ENCODE peak calls at places on chromosomes 2 and 18, in six cellular contexts. Z is ovary; Y is CD8-positive, alpha-beta memory T cell; B is cardiac muscle cell; W is tibial artery; M is prostate gland. K is an unnamed sample.

GRCh38 chr2:62577994-62578836 is 72.2 kb upstream of the TMEM17 start:
- DNase-seq in Z (no peak), Y (no peak), B (no peak), W (no peak), M (no peak), K (no peak)

GRCh38 chr2:234631896-234632514 is 135.1 kb upstream of the ARL4C start:
- DNase-seq in Z (no peak), Y (no peak), B (no peak), W (no peak), M (no peak), K (peak; percentile 50)

GRCh38 chr18:58536534-58537271 is 92.2 kb downstream of the ALPK2 start:
- DNase-seq in Z (no peak), Y (no peak), B (no peak), W (no peak), M (no peak), K (no peak)

GRCh38 chr2:238378230-238379095 is 48.3 kb upstream of the ASB1 start:
- DNase-seq in Z (no peak), Y (no peak), B (no peak), W (no peak), M (no peak), K (no peak)

GRCh38 chr18:37499008-37499407 is 66.6 kb downstream of the CELF4 start:
- DNase-seq in Z (no peak), Y (no peak), B (no peak), W (no peak), M (no peak), K (peak; percentile 38)

GRCh38 chr18:74683573-74683972 is 85.9 kb downstream of the ZNF407 start:
- DNase-seq in Z (no peak), Y (no peak), B (no peak), W (no peak), M (no peak), K (no peak)

GRCh38 chr2:3535794-3536681 is 16.7 kb upstream of the ADI1 start:
- DNase-seq in Z (peak; percentile 80), Y (no peak), B (no peak), W (peak; percentile 71), M (no peak), K (no peak)

GRCh38 chr2:28821295-28821958 is 10.8 kb downstream of the SPDYA start:
- DNase-seq in Z (no peak), Y (peak; percentile 64), B (peak; percentile 56), W (no peak), M (peak; percentile 53), K (peak; percentile 63)

GRCh38 chr2:136358576-136358975 is 240.6 kb upstream of the CXCR4 start:
- DNase-seq in Z (no peak), Y (no peak), B (no peak), W (no peak), M (no peak), K (no peak)

GRCh38 chr2:190986221-190986953 is 27.6 kb downstream of the STAT1 start:
- DNase-seq in Z (no peak), Y (no peak), B (no peak), W (no peak), M (no peak), K (no peak)

GRCh38 chr18:56469582-56469981 is 168.8 kb downstream of the TXNL1 start:
- DNase-seq in Z (no peak), Y (no peak), B (no peak), W (no peak), M (no peak), K (no peak)

GRCh38 chr2:149701241-149701640 is 113.7 kb upstream of the MMADHC start:
- DNase-seq in Z (no peak), Y (no peak), B (no peak), W (no peak), M (no peak), K (no peak)

GRCh38 chr2:133825778-133826177 is 257.5 kb upstream of the NCKAP5 start:
- DNase-seq in Z (no peak), Y (no peak), B (no peak), W (no peak), M (no peak), K (no peak)

GRCh38 chr18:75931079-75931478 is 503.6 kb upstream of the SMIM21 start:
- DNase-seq in Z (no peak), Y (no peak), B (no peak), W (no peak), M (no peak), K (no peak)

GRCh38 chr2:56357655-56358295 is 174.0 kb downstream of the CCDC85A start:
- DNase-seq in Z (no peak), Y (no peak), B (no peak), W (no peak), M (no peak), K (no peak)

GRCh38 chr2:110858993-110859770 is 126.8 kb downstream of the ACOXL start:
- DNase-seq in Z (no peak), Y (no peak), B (no peak), W (no peak), M (no peak), K (peak; percentile 35)

GRCh38 chr2:76984359-76984758 is 537.8 kb downstream of the LRRTM4 start:
- DNase-seq in Z (no peak), Y (no peak), B (no peak), W (no peak), M (no peak), K (no peak)

GRCh38 chr2:236572482-236572881 is 2.9 kb downstream of the ACKR3 start:
- DNase-seq in Z (no peak), Y (no peak), B (no peak), W (peak; percentile 63), M (no peak), K (peak; percentile 88)

GRCh38 chr2:88471083-88471942 is 18.8 kb upstream of the FOXI3 start:
- DNase-seq in Z (no peak), Y (no peak), B (no peak), W (no peak), M (no peak), K (peak; percentile 20)

GRCh38 chr18:14976736-14977430 is 228.9 kb downstream of the ANKRD30B start:
- DNase-seq in Z (no peak), Y (no peak), B (no peak), W (no peak), M (no peak), K (no peak)

GRCh38 chr2:14543284-14543683 is 89.2 kb upstream of the LRATD1 start:
- DNase-seq in Z (no peak), Y (no peak), B (no peak), W (no peak), M (no peak), K (no peak)

GRCh38 chr2:189116984-189117383 is 62.6 kb downstream of the COL5A2 start:
- DNase-seq in Z (no peak), Y (no peak), B (no peak), W (no peak), M (no peak), K (no peak)

GRCh38 chr2:10880586-10881321 is 31.0 kb upstream of the KCNF1 start:
- DNase-seq in Z (no peak), Y (no peak), B (no peak), W (no peak), M (no peak), K (no peak)

GRCh38 chr2:142673836-142674235 is 203.6 kb upstream of the KYNU start:
- DNase-seq in Z (no peak), Y (no peak), B (no peak), W (no peak), M (no peak), K (peak; percentile 54)

GRCh38 chr2:7007846-7008741 is 90.9 kb downstream of the RNF144A start:
- DNase-seq in Z (peak; percentile 78), Y (no peak), B (peak; percentile 39), W (peak; percentile 86), M (peak; percentile 90), K (no peak)

GRCh38 chr2:71606244-71606643 is 152.9 kb downstream of the DYSF start:
- DNase-seq in Z (no peak), Y (peak; percentile 4), B (no peak), W (peak; percentile 7), M (no peak), K (no peak)

GRCh38 chr2:129101186-129101585 is 782.5 kb upstream of the HS6ST1 start:
- DNase-seq in Z (no peak), Y (no peak), B (no peak), W (no peak), M (peak; percentile 44), K (no peak)

GRCh38 chr2:171579481-171579880 is 57.2 kb downstream of the CYBRD1 start:
- DNase-seq in Z (no peak), Y (no peak), B (no peak), W (no peak), M (no peak), K (no peak)

GRCh38 chr2:206573793-206574192 is 68.5 kb upstream of the FAM237A start:
- DNase-seq in Z (no peak), Y (no peak), B (no peak), W (no peak), M (no peak), K (no peak)

GRCh38 chr18:23631746-23632145 is 31.0 kb downstream of the ANKRD29 start:
- DNase-seq in Z (no peak), Y (no peak), B (no peak), W (no peak), M (no peak), K (peak; percentile 48)
- H3K4me1 ChIP-seq in Z (peaks cover 2% of the 10 kb centered on the region), Y (no peaks in the 10 kb centered on the region), B (no peaks in the 10 kb centered on the region), W (no peaks in the 10 kb centered on the region), M (peaks cover 6% of the 10 kb centered on the region), K (no peaks in the 10 kb centered on the region)

GRCh38 chr2:70084973-70085710 is 2.1 kb upstream of the PCBP1 start:
- DNase-seq in Z (peak; percentile 54), Y (peak; percentile 85), B (no peak), W (no peak), M (peak; percentile 69), K (no peak)
- H3K4me1 ChIP-seq in Z (peaks cover 10% of the 10 kb centered on the region), Y (peaks cover 52% of the 10 kb centered on the region), B (peaks cover 23% of the 10 kb centered on the region), W (peaks cover 35% of the 10 kb centered on the region), M (peaks cover 14% of the 10 kb centered on the region), K (peaks cover 29% of the 10 kb centered on the region)

DNA sequence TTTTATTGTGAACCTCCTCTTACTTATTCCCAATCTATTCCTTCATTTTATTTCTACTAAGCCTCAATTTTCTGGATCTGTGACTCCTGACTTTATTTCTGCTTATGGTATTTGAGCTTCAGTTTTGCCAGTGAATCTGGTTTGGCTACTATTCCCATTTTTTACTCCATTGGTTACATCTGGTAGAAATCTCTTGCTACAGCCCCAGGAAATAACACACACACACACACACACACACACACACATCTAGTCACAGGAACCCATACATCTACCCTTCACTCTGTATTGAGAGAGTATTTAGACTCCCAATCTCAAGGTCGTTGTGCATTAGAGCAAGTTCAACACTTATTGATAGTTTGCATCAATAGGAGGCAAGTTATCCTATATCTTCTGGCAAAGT is 37.0 kb upstream of the GALNT5 start:
- DNase-seq in Z (no peak), Y (no peak), B (no peak), W (no peak), M (no peak), K (no peak)
- H3K4me1 ChIP-seq in Z (no peaks in the 10 kb centered on the region), Y (no peaks in the 10 kb centered on the region), B (no peaks in the 10 kb centered on the region), W (no peaks in the 10 kb centered on the region), M (no peaks in the 10 kb centered on the region), K (no peaks in the 10 kb centered on the region)

GRCh38 chr18:62326646-62327348 is 1.7 kb downstream of the TNFRSF11A start:
- DNase-seq in Z (no peak), Y (no peak), B (no peak), W (no peak), M (no peak), K (no peak)

GRCh38 chr18:62327977-62328376 is 2.9 kb downstream of the TNFRSF11A start:
- DNase-seq in Z (no peak), Y (no peak), B (no peak), W (no peak), M (no peak), K (no peak)

GRCh38 chr18:62329676-62330454 is 4.8 kb downstream of the TNFRSF11A start:
- DNase-seq in Z (no peak), Y (no peak), B (peak; percentile 51), W (peak; percentile 23), M (peak; percentile 10), K (no peak)

GRCh38 chr18:62331581-62332436 is 6.7 kb downstream of the TNFRSF11A start:
- DNase-seq in Z (no peak), Y (no peak), B (no peak), W (peak; percentile 68), M (no peak), K (no peak)

GRCh38 chr18:62328775-62329525 is 3.8 kb downstream of the TNFRSF11A start:
- DNase-seq in Z (no peak), Y (no peak), B (no peak), W (no peak), M (no peak), K (no peak)
- H3K4me1 ChIP-seq in Z (peaks cover 4% of the 10 kb centered on the region), Y (peaks cover 13% of the 10 kb centered on the region), B (peaks cover 18% of the 10 kb centered on the region), W (peaks cover 22% of the 10 kb centered on the region), M (no peaks in the 10 kb centered on the region), K (peaks cover 17% of the 10 kb centered on the region)